ENCODE peak calls at places on chromosomes 16 and 17, in seven cellular contexts. Z, L, F, Y, D, S and Q are unnamed samples.

GRCh38 chr17:42202696-42203095 is 8.4 kb upstream of the GHDC start:
- DNase-seq in S (no peak), L (no peak), Y (no peak), F (no peak), D (no peak), Z (no peak), Q (no peak)

GRCh38 chr16:15811778-15812750 is 44.8 kb downstream of the MYH11 start:
- DNase-seq in Z (no peak), D (no peak), Y (no peak), L (peak), S (no peak), F (peak), Q (peak)

GRCh38 chr17:5800646-5801045 is 216.3 kb upstream of the NLRP1 start:
- DNase-seq in Z (no peak), D (no peak), S (no peak), Y (peak), F (no peak), L (no peak), Q (no peak)

GRCh38 chr16:55809851-55810250 is 23.0 kb downstream of the CES1 start:
- DNase-seq in S (no peak), Z (no peak), L (no peak), F (no peak), D (no peak), Y (peak), Q (no peak)

GRCh38 chr17:42980766-42981397 is 517 bp downstream of the RUNDC1 start:
- DNase-seq in Y (peak), S (peak), Z (peak), D (peak), F (peak), L (peak), Q (peak)

GRCh38 chr16:68800257-68800875 is 43.0 kb upstream of the TANGO6 start:
- DNase-seq in Y (peak), D (peak), F (peak), S (no peak), Z (peak), L (peak), Q (peak)

GRCh38 chr17:20223808-20224328 is 214.7 kb downstream of the SPECC1 start:
- DNase-seq in Y (no peak), L (no peak), F (no peak), Z (no peak), S (no peak), D (no peak), Q (no peak)

GRCh38 chr17:28335959-28336871 is 654 bp downstream of the TNFAIP1 start:
- DNase-seq in Z (peak), L (peak), F (peak), Y (peak), D (peak), S (no peak), Q (peak)

GRCh38 chr16:86044241-86044671 is 145.3 kb downstream of the IRF8 start:
- DNase-seq in F (peak), D (no peak), Y (no peak), Z (peak), S (peak), L (peak), Q (peak)

GRCh38 chr17:39926588-39927100 is 757 bp downstream of the ORMDL3 start:
- DNase-seq in L (peak), S (peak), D (peak), F (no peak), Y (peak), Z (peak), Q (no peak)

GRCh38 chr16:48300391-48300856 is 53.1 kb upstream of the ABCC11 start:
- DNase-seq in F (peak), L (peak), Z (no peak), D (peak), Y (no peak), S (no peak), Q (no peak)

GRCh38 chr17:62653831-62654829 is 26.7 kb downstream of the MRC2 start:
- DNase-seq in L (peak), S (no peak), D (peak), Z (no peak), F (peak), Y (peak), Q (peak)

GRCh38 chr16:85600078-85600477 is 13.0 kb upstream of the GSE1 start:
- DNase-seq in D (no peak), S (no peak), Y (no peak), Z (no peak), F (no peak), L (no peak), Q (no peak)

GRCh38 chr17:41996855-41997164 is 20.4 kb downstream of the DNAJC7 start:
- DNase-seq in L (no peak), F (no peak), S (no peak), Y (no peak), D (no peak), Z (no peak), Q (no peak)

GRCh38 chr16:15586716-15587115 is 56.2 kb downstream of the MARF1 start:
- DNase-seq in Z (no peak), Y (no peak), D (no peak), F (no peak), S (no peak), L (no peak), Q (no peak)

GRCh38 chr17:77599699-77600098 is 358.8 kb upstream of the TNRC6C start:
- DNase-seq in D (no peak), L (no peak), Y (no peak), Z (no peak), F (no peak), S (no peak), Q (no peak)

GRCh38 chr17:63843387-63844292 is 1.2 kb upstream of the SMARCD2 start:
- DNase-seq in L (peak), D (peak), Z (no peak), Y (peak), S (peak), F (peak), Q (no peak)

GRCh38 chr17:78225088-78225865 is 6.2 kb upstream of the TMEM235 start:
- DNase-seq in D (no peak), F (no peak), Z (no peak), L (no peak), Y (no peak), S (no peak), Q (no peak)

GRCh38 chr17:1005361-1005946 is 8.5 kb downstream of the TIMM22 start:
- DNase-seq in Y (peak), L (peak), Z (no peak), S (no peak), D (peak), F (peak), Q (no peak)

GRCh38 chr16:81608515-81609209 is 164.1 kb downstream of the CMIP start:
- DNase-seq in F (peak), S (no peak), Y (peak), Z (no peak), L (peak), D (no peak), Q (no peak)

GRCh38 chr17:7292194-7292593 is 2.2 kb downstream of the YBX2 start:
- DNase-seq in S (no peak), Y (no peak), Z (no peak), D (no peak), F (no peak), L (no peak), Q (no peak)

GRCh38 chr17:50111687-50112655 is 16.8 kb downstream of the PDK2 start:
- DNase-seq in S (no peak), L (no peak), F (no peak), Z (no peak), D (no peak), Y (peak), Q (peak)

GRCh38 chr17:50495918-50496317 is 12.3 kb upstream of the MYCBPAP start:
- DNase-seq in F (no peak), S (no peak), D (no peak), Z (no peak), Y (no peak), L (peak), Q (no peak)

GRCh38 chr16:66300501-66300900 is 66.0 kb upstream of the CDH5 start:
- DNase-seq in Y (peak), F (no peak), Z (no peak), S (no peak), L (no peak), D (no peak), Q (no peak)

GRCh38 chr17:78929908-78930775 is 5.0 kb upstream of the TIMP2 start:
- DNase-seq in Z (no peak), S (no peak), F (no peak), D (no peak), Y (no peak), L (no peak), Q (no peak)

GRCh38 chr17:36611345-36612072 is 10.1 kb downstream of the MRM1 start:
- DNase-seq in D (no peak), F (peak), S (no peak), Y (no peak), L (peak), Z (no peak), Q (no peak)

GRCh38 chr16:53950677-53951076 is 246.7 kb downstream of the FTO start:
- DNase-seq in L (no peak), Y (no peak), F (no peak), Z (no peak), S (no peak), D (no peak), Q (no peak)

GRCh38 chr17:56756536-56756935 is 77.2 kb downstream of the C17orf67 start:
- DNase-seq in Y (no peak), D (no peak), Z (no peak), F (peak), S (no peak), L (peak), Q (no peak)

GRCh38 chr17:76550712-76551615 is 11.1 kb downstream of the PRCD start:
- DNase-seq in L (peak), S (no peak), D (no peak), Y (peak), Z (no peak), F (peak), Q (no peak)

GRCh38 chr16:6170022-6170421 is 1072.4 kb upstream of the EEF2KMT start:
- DNase-seq in Y (no peak), L (no peak), D (no peak), S (no peak), F (no peak), Z (no peak), Q (no peak)
- TF ChIP-seq CTCF in Y (no peak), L (no peak), D (no peak), S (no peak), F (no peak), Z (no peak), Q (no peak)

GRCh38 chr16:24409045-24409444 is 130.3 kb upstream of the RBBP6 start:
- DNase-seq in Y (no peak), D (no peak), S (no peak), F (no peak), L (no peak), Z (no peak), Q (no peak)
- TF ChIP-seq CTCF in Y (no peak), D (no peak), S (no peak), F (no peak), L (no peak), Z (peak), Q (no peak)

GRCh38 chr16:23016372-23016771 is 132.9 kb downstream of the USP31 start:
- DNase-seq in F (no peak), D (no peak), L (no peak), Y (no peak), Z (no peak), S (no peak), Q (no peak)

GRCh38 chr16:23009075-23009474 is 140.2 kb downstream of the USP31 start:
- DNase-seq in L (no peak), Y (no peak), D (no peak), Z (no peak), F (no peak), S (no peak), Q (no peak)

GRCh38 chr16:23014592-23014991 is 134.7 kb downstream of the USP31 start:
- DNase-seq in F (no peak), D (no peak), L (no peak), Y (no peak), S (no peak), Z (no peak), Q (no peak)

GRCh38 chr16:23015580-23015979 is 133.7 kb downstream of the USP31 start:
- DNase-seq in Y (no peak), S (no peak), L (no peak), D (no peak), F (no peak), Z (no peak), Q (no peak)

DNA sequence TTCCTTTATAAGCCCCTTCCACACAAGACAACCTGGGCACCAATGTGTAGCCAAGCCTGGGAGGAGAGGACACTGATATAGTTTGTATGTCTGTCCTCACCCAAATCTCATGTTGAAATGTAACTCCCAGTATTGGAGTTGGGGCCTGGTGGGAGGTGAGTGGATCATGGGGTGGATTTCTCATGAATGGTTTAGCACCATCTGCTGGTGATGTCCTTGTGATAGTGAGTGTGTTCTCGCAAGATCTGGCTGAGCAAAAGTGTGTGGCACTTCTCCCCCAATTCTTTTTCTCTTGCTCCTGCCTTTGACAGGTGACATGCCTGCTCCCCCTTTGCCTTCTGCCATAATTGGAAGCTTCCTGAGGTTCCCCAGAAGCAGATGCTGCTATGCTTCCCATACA is 135.8 kb downstream of the USP31 start:
- DNase-seq in L (no peak), Z (no peak), Y (no peak), F (no peak), D (no peak), S (no peak), Q (no peak)
- TF ChIP-seq CTCF in L (peak), Z (peak), Y (no peak), F (no peak), D (no peak), S (no peak), Q (no peak)

GRCh38 chr16:3691778-3692177 is 25.5 kb downstream of the TRAP1 start:
- DNase-seq in S (no peak), Y (no peak), F (no peak), L (peak), D (no peak), Z (no peak), Q (no peak)

GRCh38 chr16:3687792-3688191 is 29.5 kb downstream of the TRAP1 start:
- DNase-seq in L (no peak), F (no peak), Z (no peak), D (no peak), S (no peak), Y (no peak), Q (no peak)

GRCh38 chr16:3689731-3690130 is 27.6 kb downstream of the TRAP1 start:
- DNase-seq in Z (no peak), F (no peak), D (no peak), Y (no peak), S (no peak), L (peak), Q (no peak)

GRCh38 chr16:3690470-3690918 is 26.8 kb downstream of the TRAP1 start:
- DNase-seq in Z (peak), F (peak), D (peak), L (peak), S (peak), Y (peak), Q (peak)

DNA sequence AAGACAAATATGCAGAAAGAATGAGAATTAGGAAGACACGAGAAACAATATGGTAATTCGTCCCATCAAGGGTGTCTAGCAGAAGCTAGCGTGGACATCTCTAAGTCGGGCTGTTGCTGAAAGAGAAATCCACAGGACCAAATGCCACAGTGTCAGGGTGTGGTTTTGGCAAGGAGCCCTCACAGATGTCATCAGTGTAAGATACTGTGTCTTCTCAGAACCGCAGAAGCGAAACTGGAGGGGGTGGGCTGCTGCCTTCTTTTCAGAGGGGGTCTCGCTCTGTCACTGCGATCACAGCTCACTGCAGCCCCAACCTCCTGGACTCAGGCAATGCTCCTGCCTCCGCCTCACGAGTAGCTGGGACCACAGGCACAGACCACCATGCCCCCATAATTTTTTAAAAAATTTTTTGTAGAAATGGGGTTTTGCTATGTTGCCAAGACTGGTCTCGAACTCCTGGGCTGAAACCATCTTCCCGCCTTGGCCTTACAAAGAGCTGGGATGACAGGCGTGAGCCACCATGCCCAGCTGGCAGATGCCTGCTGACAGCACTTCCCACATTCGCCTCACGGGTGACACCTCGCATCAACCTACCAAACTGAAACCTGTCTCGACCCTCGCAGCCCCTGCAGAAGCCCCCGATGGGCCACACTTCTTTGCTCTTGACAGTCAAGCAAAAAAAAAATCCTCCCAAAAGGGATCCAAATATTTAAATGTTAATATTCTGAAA is 26.2 kb downstream of the TRAP1 start:
- DNase-seq in F (peak), Y (no peak), Z (no peak), S (no peak), D (peak), L (peak), Q (no peak)
- TF ChIP-seq CTCF in F (no peak), Y (no peak), Z (no peak), S (no peak), D (no peak), L (peak), Q (no peak)

GRCh38 chr17:72273301-72274056 is 152.7 kb downstream of the SOX9 start:
- DNase-seq in Y (no peak), D (no peak), S (no peak), Z (no peak), L (no peak), F (peak), Q (no peak)
- TF ChIP-seq CTCF in Y (no peak), D (no peak), S (no peak), Z (no peak), L (no peak), F (no peak), Q (no peak)

GRCh38 chr17:72387487-72387886 is 266.7 kb downstream of the SOX9 start:
- DNase-seq in F (peak), Y (no peak), D (no peak), S (no peak), Z (no peak), L (peak), Q (no peak)

GRCh38 chr17:72387969-72388368 is 267.1 kb downstream of the SOX9 start:
- DNase-seq in Z (no peak), Y (no peak), D (no peak), F (no peak), S (no peak), L (no peak), Q (no peak)

GRCh38 chr17:72386619-72387237 is 265.9 kb downstream of the SOX9 start:
- DNase-seq in F (peak), Y (no peak), D (no peak), Z (no peak), S (no peak), L (peak), Q (no peak)

GRCh38 chr17:72390675-72391501 is 270.1 kb downstream of the SOX9 start:
- DNase-seq in F (no peak), Y (no peak), Z (no peak), S (no peak), L (no peak), D (no peak), Q (no peak)

GRCh38 chr17:72388765-72389473 is 268.1 kb downstream of the SOX9 start:
- DNase-seq in Z (no peak), F (peak), L (no peak), D (no peak), S (no peak), Y (no peak), Q (no peak)
- TF ChIP-seq CTCF in Z (no peak), F (no peak), L (no peak), D (no peak), S (no peak), Y (no peak), Q (no peak)

GRCh38 chr16:84451781-84452180 is 52.7 kb downstream of the MEAK7 start:
- DNase-seq in F (no peak), L (no peak), S (no peak), Z (no peak), D (no peak), Y (no peak), Q (no peak)
- TF ChIP-seq CTCF in F (no peak), L (no peak), S (no peak), Z (no peak), D (no peak), Y (no peak), Q (no peak)

GRCh38 chr16:59113009-59113408 is 378.9 kb upstream of the GOT2 start:
- DNase-seq in Y (no peak), D (no peak), L (no peak), Z (no peak), F (no peak), S (no peak), Q (no peak)

GRCh38 chr16:59111280-59111679 is 377.2 kb upstream of the GOT2 start:
- DNase-seq in Z (no peak), Y (no peak), S (no peak), F (no peak), L (no peak), D (no peak), Q (no peak)

DNA sequence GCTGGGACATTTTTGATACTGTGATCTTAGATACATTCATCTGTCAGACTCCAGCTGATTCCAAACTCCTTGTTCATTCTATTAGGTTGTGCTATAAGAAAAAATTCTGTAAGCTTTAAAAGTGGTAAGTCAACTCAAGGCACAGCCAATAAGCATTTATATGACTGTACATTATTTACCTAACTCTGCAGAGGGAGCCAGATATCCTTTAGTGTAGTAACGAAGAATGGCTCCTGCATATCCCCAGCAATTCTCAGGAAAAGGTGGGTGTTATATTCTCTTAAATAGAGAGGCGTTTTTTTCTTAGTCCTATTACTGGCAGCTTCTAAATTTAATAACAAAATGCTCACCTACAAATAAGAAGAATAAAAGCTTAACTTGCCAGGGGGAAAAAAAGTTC is 374.3 kb upstream of the GOT2 start:
- DNase-seq in F (no peak), Y (no peak), S (no peak), L (no peak), Z (no peak), D (no peak), Q (no peak)
- TF ChIP-seq CTCF in F (no peak), Y (no peak), S (no peak), L (no peak), Z (no peak), D (no peak), Q (no peak)